ENCODE peak calls at places on chromosome 14, in seven cellular contexts. K is AG04449, V is A549, W is mucosa of descending colon, L is astrocyte of the spinal cord, I is A673, M is kidney. Z is an unnamed sample.

GRCh38 chr14:23351681-23352505 is 794 bp downstream of the SLC22A17 start:
- DNase-seq in V (no peak), W (no peak), I (no peak), M (peak), K (no peak), L (no peak), Z (no peak)

GRCh38 chr14:68956728-68957127 is 22.4 kb downstream of the ACTN1 start:
- DNase-seq in L (no peak), V (no peak), M (no peak), W (no peak), K (no peak), I (no peak), Z (peak)

GRCh38 chr14:38818555-38818954 is 284.5 kb downstream of the SEC23A start:
- DNase-seq in W (no peak), I (no peak), V (no peak), M (no peak), L (no peak), K (no peak), Z (no peak)

GRCh38 chr14:91753501-91754128 is 21.7 kb upstream of the CATSPERB start:
- DNase-seq in L (no peak), K (no peak), V (no peak), W (no peak), I (peak), M (no peak), Z (peak)

GRCh38 chr14:39988939-39989338 is 556.7 kb upstream of the FBXO33 start:
- DNase-seq in I (peak), V (peak), L (peak), M (no peak), W (no peak), K (no peak), Z (no peak)

GRCh38 chr14:44657153-44657552 is 150.1 kb upstream of the FSCB start:
- DNase-seq in M (no peak), W (no peak), K (no peak), L (no peak), V (no peak), I (peak), Z (no peak)

GRCh38 chr14:79044894-79045624 is 874.9 kb downstream of the NRXN3 start:
- DNase-seq in K (peak), W (peak), V (peak), L (peak), I (no peak), M (peak), Z (peak)

GRCh38 chr14:33782923-33783322 is 168.0 kb downstream of the EGLN3 start:
- DNase-seq in V (no peak), L (no peak), M (no peak), W (no peak), K (no peak), I (peak), Z (no peak)

GRCh38 chr14:26849514-26849913 is 251.7 kb upstream of the NOVA1 start:
- DNase-seq in K (no peak), L (no peak), V (no peak), M (no peak), I (no peak), W (no peak), Z (no peak)

GRCh38 chr14:80845877-80846276 is 95.7 kb downstream of the CEP128 start:
- DNase-seq in W (no peak), I (peak), L (no peak), K (no peak), V (no peak), M (no peak), Z (no peak)

GRCh38 chr14:50773632-50774541 is 57.1 kb downstream of the NIN start:
- DNase-seq in W (peak), M (no peak), V (peak), K (no peak), I (peak), L (peak), Z (peak)

GRCh38 chr14:92754956-92755355 is 6.5 kb upstream of the LGMN start:
- DNase-seq in V (no peak), K (no peak), M (no peak), W (no peak), I (no peak), L (no peak), Z (no peak)

GRCh38 chr14:88286309-88286708 is 36.8 kb downstream of the KCNK10 start:
- DNase-seq in I (no peak), V (no peak), M (no peak), L (no peak), W (no peak), K (no peak), Z (no peak)

GRCh38 chr14:80669416-80669815 is 272.1 kb downstream of the CEP128 start:
- DNase-seq in K (peak), L (peak), V (no peak), M (no peak), W (no peak), I (no peak), Z (peak)

GRCh38 chr14:57061009-57061711 is 207.5 kb downstream of the EXOC5 start:
- DNase-seq in L (no peak), W (no peak), M (no peak), I (no peak), V (no peak), K (no peak), Z (no peak)

GRCh38 chr14:63852271-63852816 is 460 bp upstream of the SYNE2 start:
- DNase-seq in W (no peak), L (peak), I (no peak), V (peak), K (no peak), M (no peak), Z (no peak)

GRCh38 chr14:91356218-91356763 is 61.3 kb downstream of the CCDC88C start:
- DNase-seq in V (no peak), W (peak), L (no peak), M (peak), I (no peak), K (no peak), Z (no peak)

GRCh38 chr14:54699087-54699530 is 132.2 kb downstream of the SAMD4A start:
- DNase-seq in V (no peak), W (no peak), I (no peak), M (no peak), L (no peak), K (no peak), Z (peak)

GRCh38 chr14:94390372-94391086 is 2.1 kb upstream of the SERPINA1 start:
- DNase-seq in L (no peak), I (no peak), W (peak), M (peak), K (no peak), V (no peak), Z (no peak)

GRCh38 chr14:20681348-20682126 is 2.8 kb upstream of the RNASE4 start:
- DNase-seq in L (peak), W (peak), I (peak), V (peak), M (peak), K (no peak), Z (peak)

GRCh38 chr14:71650187-71650586 is 282.0 kb upstream of the RGS6 start:
- DNase-seq in K (no peak), V (no peak), I (peak), W (no peak), L (no peak), M (no peak), Z (no peak)

GRCh38 chr14:104268295-104268694 is 129.9 kb downstream of the KIF26A start:
- DNase-seq in W (no peak), M (no peak), L (no peak), I (no peak), K (no peak), V (no peak), Z (no peak)

GRCh38 chr14:30874999-30875787 is 834 bp downstream of the COCH start:
- DNase-seq in I (peak), M (peak), L (no peak), V (no peak), K (no peak), W (no peak), Z (no peak)

GRCh38 chr14:54893151-54893760 is 9.4 kb downstream of the GCH1 start:
- DNase-seq in W (peak), I (peak), K (peak), V (peak), L (peak), M (no peak), Z (peak)

GRCh38 chr14:80275208-80275850 is 64.0 kb upstream of the DIO2 start:
- DNase-seq in V (no peak), K (no peak), I (peak), L (peak), W (no peak), M (no peak), Z (peak)

GRCh38 chr14:79837699-79838098 is 373.6 kb downstream of the DIO2 start:
- DNase-seq in L (no peak), W (no peak), V (no peak), K (no peak), I (no peak), M (no peak), Z (no peak)

GRCh38 chr14:53531730-53532129 is 378.6 kb upstream of the DDHD1 start:
- DNase-seq in V (no peak), K (no peak), M (no peak), W (no peak), L (no peak), I (no peak), Z (no peak)

GRCh38 chr14:69263364-69263763 is 3.4 kb downstream of the GALNT16 start:
- DNase-seq in W (peak), K (peak), V (no peak), M (no peak), I (peak), L (peak), Z (peak)

GRCh38 chr14:99026471-99026870 is 245.5 kb downstream of the BCL11B start:
- DNase-seq in W (no peak), L (no peak), K (no peak), M (no peak), I (peak), V (peak), Z (no peak)
- H3K4me3 ChIP-seq in W (no peak), L (no peak), K (no peak), M (no peak), I (no peak), V (no peak), Z (no peak)

DNA sequence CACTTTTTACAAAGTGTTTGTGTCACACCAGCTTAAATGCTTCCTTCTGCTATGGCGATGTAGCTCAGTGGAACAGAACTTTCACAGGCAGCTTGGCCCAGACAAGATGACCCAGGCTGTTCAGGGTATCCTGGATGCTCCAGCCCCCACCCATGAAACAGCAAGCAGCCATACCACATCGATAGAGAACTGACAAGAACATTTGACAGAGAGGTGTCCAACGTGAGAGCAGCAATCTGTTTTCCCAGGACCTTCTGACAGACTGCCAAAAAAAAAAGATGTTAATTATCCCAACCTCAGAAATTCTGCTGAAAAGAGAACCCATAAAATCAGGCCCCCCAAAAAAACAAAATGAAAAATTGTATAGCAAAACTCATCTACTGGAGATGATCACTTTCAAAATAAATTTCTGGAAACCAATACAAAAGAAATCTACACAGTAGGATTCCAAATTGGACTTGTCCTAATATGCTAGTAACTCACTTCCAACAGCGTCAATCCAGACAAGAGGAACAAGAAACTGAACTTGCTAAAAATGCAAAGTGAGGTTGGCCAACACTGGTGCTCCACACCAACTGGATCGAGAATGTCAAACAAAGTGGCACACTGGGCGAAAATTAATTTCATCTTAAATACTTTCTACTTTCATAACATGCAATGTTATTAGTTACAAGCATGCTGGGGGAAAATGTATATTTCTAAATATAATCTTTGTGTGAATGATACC is 118.8 kb downstream of the DPF3 start:
- DNase-seq in L (no peak), K (no peak), M (no peak), V (no peak), W (no peak), I (no peak), Z (no peak)
- TF ChIP-seq CTCF in L (no peak), K (no peak), M (no peak), V (no peak), W (no peak), I (no peak), Z (no peak)

DNA sequence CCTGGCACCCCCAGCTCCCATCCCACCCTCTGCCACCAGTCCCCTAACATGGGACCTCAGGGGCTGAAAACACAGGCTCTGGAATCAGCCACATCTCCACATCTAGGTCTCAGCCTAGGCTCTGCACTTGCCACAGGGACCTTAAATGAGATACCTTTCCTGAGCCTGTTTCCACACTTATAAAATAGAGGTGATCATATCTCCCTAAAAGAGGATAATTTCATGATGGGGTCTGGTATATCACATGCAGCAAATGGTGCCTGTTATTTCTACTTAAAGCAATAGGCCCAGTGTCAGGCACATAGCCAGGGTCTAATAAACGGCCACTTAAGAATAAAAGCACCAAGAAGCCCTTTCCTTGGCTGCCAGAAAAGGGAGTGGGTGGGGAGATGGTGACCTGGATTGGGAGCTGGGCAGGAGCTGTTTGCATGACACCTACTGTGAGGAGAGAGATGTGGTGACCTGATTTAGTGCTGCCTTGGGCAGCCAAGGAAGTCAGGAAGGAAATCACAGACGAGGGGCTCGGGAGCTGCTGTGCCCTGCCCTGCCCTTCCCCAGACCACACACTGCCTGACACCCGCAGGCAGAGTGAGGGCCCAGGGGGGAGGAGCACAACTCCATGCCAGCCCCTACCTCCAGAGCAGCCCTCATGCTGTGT is 71.2 kb downstream of the IRF2BPL start:
- DNase-seq in W (no peak), K (no peak), V (no peak), M (no peak), L (no peak), I (peak), Z (no peak)
- H3K4me3 ChIP-seq in W (no peak), K (no peak), V (no peak), M (no peak), L (no peak), I (no peak), Z (no peak)

DNA sequence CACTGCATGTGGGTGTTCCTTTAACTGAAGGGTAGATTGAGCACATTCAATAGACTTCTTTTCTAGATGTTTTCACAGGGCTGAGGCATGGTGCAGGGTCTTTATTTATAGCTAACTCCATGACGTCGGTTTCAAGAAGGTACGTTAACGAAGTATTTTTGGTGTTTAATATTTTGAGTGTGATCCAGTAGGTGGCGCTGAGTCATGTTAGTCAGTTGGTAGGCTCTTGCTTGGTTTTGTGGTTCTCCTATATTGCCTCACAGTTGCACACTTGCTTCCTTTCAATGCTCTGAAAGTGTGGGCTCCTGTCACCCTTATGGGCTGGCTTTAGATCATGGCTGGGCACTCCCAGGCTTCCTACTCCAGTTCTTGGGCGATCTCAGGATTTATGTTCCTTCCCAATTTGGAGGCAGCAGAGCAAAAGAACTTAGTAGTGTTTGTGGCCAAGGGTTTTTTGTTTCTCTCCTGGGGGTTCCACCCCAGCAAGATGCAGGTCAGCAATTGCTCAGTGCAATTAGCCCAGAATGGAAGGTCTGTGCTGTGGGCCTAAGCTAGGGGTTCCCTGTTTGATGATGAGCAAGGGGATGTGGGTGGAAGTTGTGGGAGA is 471.6 kb upstream of the FOXG1 start:
- DNase-seq in W (peak), M (no peak), L (peak), V (peak), K (no peak), I (peak), Z (no peak)
- TF ChIP-seq CTCF in W (no peak), M (no peak), L (peak), V (peak), K (peak), I (peak), Z (no peak)

GRCh38 chr14:101078105-101078891 is 174.8 kb upstream of the RTL1 start:
- DNase-seq in W (no peak), L (no peak), I (no peak), M (no peak), K (no peak), V (no peak), Z (no peak)
- H3K4me3 ChIP-seq in W (no peak), L (no peak), I (no peak), M (no peak), K (no peak), V (no peak), Z (no peak)

GRCh38 chr14:67420102-67420739 is 8.3 kb upstream of the PLEK2 start:
- DNase-seq in I (peak), K (no peak), V (no peak), M (no peak), L (no peak), W (peak), Z (no peak)
- TF ChIP-seq CTCF in I (peak), K (peak), V (peak), M (no peak), L (peak), W (no peak), Z (peak)

DNA sequence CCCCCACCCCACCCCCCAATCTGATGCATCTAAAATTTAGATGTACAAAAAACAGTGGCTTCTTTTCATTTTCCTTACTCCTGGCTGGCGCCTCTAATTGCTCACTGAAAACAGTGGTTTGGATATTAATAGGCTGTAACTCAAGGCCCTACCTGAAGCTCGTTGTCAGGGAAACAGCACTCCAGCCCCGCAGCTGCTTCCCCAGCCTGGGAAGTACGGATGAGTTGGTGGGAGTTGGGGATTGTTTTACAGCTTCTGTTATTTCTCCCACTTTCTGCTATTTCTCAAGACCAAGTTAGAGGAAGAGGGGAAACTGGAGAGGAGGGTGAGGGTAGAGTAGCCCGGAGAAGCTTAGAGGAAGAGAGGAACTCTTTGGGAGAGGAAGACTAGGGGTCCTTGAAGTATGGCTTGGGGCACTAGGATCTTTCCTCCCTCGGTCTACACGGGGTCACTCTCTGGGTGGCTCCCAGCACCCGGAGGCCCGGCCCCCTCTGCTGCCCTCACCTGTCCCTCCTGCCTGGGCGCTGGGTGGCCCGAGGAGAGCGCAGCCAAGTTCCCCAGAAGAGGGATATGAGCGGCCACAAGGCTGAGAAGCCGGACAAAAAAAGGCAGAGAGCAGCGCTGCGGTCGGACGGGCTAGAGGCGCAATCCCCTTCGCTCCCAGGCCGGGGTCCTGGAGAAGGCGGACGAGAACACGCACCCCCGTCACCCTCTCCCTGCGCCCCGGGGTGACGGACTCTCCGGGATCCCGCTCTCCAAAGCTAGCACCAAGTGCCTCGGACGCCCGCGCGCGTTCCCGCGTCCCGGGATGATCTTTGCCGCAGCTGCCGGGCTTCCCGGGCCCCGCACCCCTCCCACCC is 702 bp downstream of the SPTB start:
- DNase-seq in I (no peak), W (peak), V (peak), K (no peak), M (no peak), L (no peak), Z (no peak)
- H3K4me3 ChIP-seq in I (peak), W (no peak), V (peak), K (peak), M (peak), L (no peak), Z (peak)